ENCODE peak calls at places on chromosomes 12 and 14, in nine cellular contexts. A is dorsolateral prefrontal cortex; J is activated T-cell treated with anti-CD3 and anti-CD28 coated beads for 24 hours; W is HEK293T; P is activated gamma-delta T cell treated with Interleukin-2 at 50 U/mL for 16 hours; M is lower leg skin; Y is stimulated activated CD8-positive, alpha-beta memory T cell treated with anti-CD3 and anti-CD28 coated beads, Interleukin-7, amount 100 ng/mL, for 1 hour; D is fibroblast of mammary gland; T is GM04504. Z is an unnamed sample.

GRCh38 chr12:4099276-4099675 is 174.3 kb upstream of the CCND2 start:
- DNase-seq in A (no peak), J (no peak), W (no peak), P (no peak), M (no peak), Y (no peak), D (no peak), T (no peak), Z (no peak)

GRCh38 chr12:6494351-6494743 is 445 bp downstream of the NCAPD2 start:
- DNase-seq in A (no peak), J (no peak), W (peak; percentile 12), P (no peak), M (no peak), Y (no peak), D (no peak), T (no peak), Z (no peak)

GRCh38 chr14:92397140-92397815 is 74.3 kb downstream of the SLC24A4 start:
- DNase-seq in A (no peak), J (no peak), W (no peak), P (no peak), M (no peak), Y (no peak), D (peak; percentile 90), T (peak; percentile 76), Z (no peak)

GRCh38 chr14:44767646-44768173 is 194.0 kb downstream of the KLHL28 start:
- DNase-seq in A (no peak), J (no peak), W (peak; percentile 12), P (no peak), M (no peak), Y (no peak), D (no peak), T (no peak), Z (no peak)

GRCh38 chr14:71780075-71780474 is 152.2 kb upstream of the RGS6 start:
- DNase-seq in A (no peak), J (no peak), W (no peak), P (no peak), M (no peak), Y (no peak), D (no peak), T (no peak), Z (no peak)

GRCh38 chr12:117459229-117459628 is 97.8 kb upstream of the NOS1 start:
- DNase-seq in A (no peak), J (no peak), W (no peak), P (no peak), M (no peak), Y (no peak), D (no peak), T (no peak), Z (no peak)

GRCh38 chr12:110007874-110008273 is 8.6 kb downstream of the ANKRD13A start:
- DNase-seq in A (no peak), J (no peak), W (no peak), P (no peak), M (no peak), Y (no peak), D (no peak), T (no peak), Z (no peak)

GRCh38 chr14:33239465-33239864 is 300.8 kb downstream of the NPAS3 start:
- DNase-seq in A (no peak), J (no peak), W (no peak), P (no peak), M (no peak), Y (no peak), D (no peak), T (no peak), Z (no peak)

GRCh38 chr12:124308741-124309140 is 13.8 kb downstream of the RFLNA start:
- DNase-seq in A (no peak), J (no peak), W (no peak), P (no peak), M (no peak), Y (no peak), D (no peak), T (no peak), Z (no peak)

GRCh38 chr12:82625523-82625922 is 61.2 kb upstream of the TMTC2 start:
- DNase-seq in A (peak; percentile 68), J (no peak), W (no peak), P (no peak), M (no peak), Y (no peak), D (no peak), T (no peak), Z (no peak)

GRCh38 chr14:68359862-68360552 is 432.9 kb downstream of the ZFP36L1 start:
- DNase-seq in A (no peak), J (no peak), W (peak; percentile 11), P (no peak), M (peak; percentile 52), Y (no peak), D (peak; percentile 17), T (no peak), Z (no peak)

GRCh38 chr14:31877333-31877798 is 199.7 kb upstream of the ARHGAP5 start:
- DNase-seq in A (no peak), J (no peak), W (no peak), P (no peak), M (no peak), Y (no peak), D (peak; percentile 71), T (no peak), Z (no peak)

GRCh38 chr12:56590237-56590830 is 39.8 kb downstream of the BAZ2A start:
- DNase-seq in A (no peak), J (no peak), W (peak; percentile 51), P (no peak), M (no peak), Y (no peak), D (peak; percentile 24), T (no peak), Z (no peak)

GRCh38 chr12:75389061-75389460 is 1.8 kb upstream of the GLIPR1L2 start:
- DNase-seq in A (no peak), J (no peak), W (no peak), P (no peak), M (no peak), Y (no peak), D (peak; percentile 62), T (no peak), Z (no peak)

GRCh38 chr14:105894978-105895881 is 368.8 kb downstream of the TMEM121 start:
- DNase-seq in A (peak; percentile 36), J (no peak), W (no peak), P (no peak), M (no peak), Y (no peak), D (no peak), T (no peak), Z (no peak)

GRCh38 chr12:103462675-103463074 is 33.1 kb downstream of the C12orf42 start:
- DNase-seq in A (no peak), J (no peak), W (no peak), P (no peak), M (no peak), Y (no peak), D (no peak), T (no peak), Z (no peak)

GRCh38 chr14:101062065-101062450 is 158.5 kb upstream of the RTL1 start:
- DNase-seq in A (peak; percentile 13), J (no peak), W (no peak), P (no peak), M (no peak), Y (no peak), D (no peak), T (no peak), Z (no peak)

GRCh38 chr14:51304956-51305355 is 64.9 kb downstream of the TMX1 start:
- DNase-seq in A (no peak), J (no peak), W (no peak), P (no peak), M (no peak), Y (no peak), D (peak; percentile 94), T (peak; percentile 84), Z (no peak)

GRCh38 chr12:1790470-1790869 is 29.9 kb upstream of the LRTM2 start:
- DNase-seq in A (no peak), J (no peak), W (no peak), P (no peak), M (no peak), Y (no peak), D (no peak), T (no peak), Z (no peak)

GRCh38 chr12:14774944-14775651 is 28.2 kb downstream of the WBP11 start:
- DNase-seq in A (no peak), J (peak; percentile 5), W (no peak), P (peak; percentile 20), M (peak; percentile 58), Y (no peak), D (peak; percentile 72), T (peak; percentile 58), Z (no peak)

Z was measured in osteocyte.